ENCODE peak calls at places on chromosomes 1 and 21, in five cellular contexts. Q, G, T, V and X are unnamed samples. For H3K9me3, the result is how much of the 10 kb centered on the place peaks cover.

GRCh38 chr1:44543064-44543815 is 131.0 kb downstream of the TMEM53 start:
- DNase-seq in Q (no peak), G (no peak), T (no peak), V (peak), X (no peak)

GRCh38 chr1:86756062-86756406 is 51.7 kb downstream of the SH3GLB1 start:
- DNase-seq in Q (no peak), G (no peak), T (no peak), V (no peak), X (no peak)

GRCh38 chr1:158035976-158036583 is 42.6 kb downstream of the KIRREL1 start:
- DNase-seq in Q (no peak), G (peak), T (peak), V (no peak), X (no peak)

GRCh38 chr1:111976332-111976731 is 13.1 kb downstream of the KCND3 start:
- DNase-seq in Q (no peak), G (peak), T (no peak), V (no peak), X (no peak)

GRCh38 chr1:12556368-12556930 is 61.6 kb downstream of the DHRS3 start:
- DNase-seq in Q (no peak), G (peak), T (no peak), V (no peak), X (no peak)

GRCh38 chr1:55071477-55071876 is 32.1 kb downstream of the PCSK9 start:
- DNase-seq in Q (no peak), G (no peak), T (no peak), V (peak), X (no peak)

GRCh38 chr21:30769724-30770431 is 14.7 kb upstream of the KRTAP21-1 start:
- DNase-seq in Q (no peak), G (no peak), T (no peak), V (no peak), X (no peak)

GRCh38 chr1:155455588-155456195 is 106.9 kb downstream of the ASH1L start:
- DNase-seq in Q (no peak), G (no peak), T (no peak), V (no peak), X (no peak)

GRCh38 chr1:941588-942383 is 17.3 kb downstream of the NOC2L start:
- DNase-seq in Q (no peak), G (no peak), T (peak), V (peak), X (no peak)

GRCh38 chr1:163211667-163212066 is 9.0 kb upstream of the RGS5 start:
- DNase-seq in Q (no peak), G (no peak), T (no peak), V (no peak), X (no peak)

GRCh38 chr1:1124786-1125642 is 9.1 kb upstream of the C1orf159 start:
- DNase-seq in Q (no peak), G (no peak), T (no peak), V (no peak), X (no peak)

GRCh38 chr1:31368611-31369107 is 4.2 kb downstream of the FABP3 start:
- DNase-seq in Q (no peak), G (no peak), T (peak), V (no peak), X (no peak)

GRCh38 chr1:42675467-42675866 is 6.8 kb upstream of the YBX1 start:
- DNase-seq in Q (no peak), G (no peak), T (no peak), V (no peak), X (no peak)

GRCh38 chr1:153963030-153963849 is at the start of gene SLC39A1:
- DNase-seq in Q (peak), G (peak), T (peak), V (peak), X (peak)

GRCh38 chr1:65975708-65976107 is 183.0 kb downstream of the PDE4B start:
- DNase-seq in Q (no peak), G (no peak), T (no peak), V (no peak), X (no peak)
- H3K9me3 ChIP-seq in Q (under half), G (under half), T (under half), V (under half), X (under half)

GRCh38 chr1:195278644-195279043 is 1329.6 kb downstream of the KCNT2 start:
- DNase-seq in Q (no peak), G (no peak), T (no peak), V (no peak), X (no peak)
- H3K9me3 ChIP-seq in Q (under half), G (under half), T (under half), V (under half), X (under half)

DNA sequence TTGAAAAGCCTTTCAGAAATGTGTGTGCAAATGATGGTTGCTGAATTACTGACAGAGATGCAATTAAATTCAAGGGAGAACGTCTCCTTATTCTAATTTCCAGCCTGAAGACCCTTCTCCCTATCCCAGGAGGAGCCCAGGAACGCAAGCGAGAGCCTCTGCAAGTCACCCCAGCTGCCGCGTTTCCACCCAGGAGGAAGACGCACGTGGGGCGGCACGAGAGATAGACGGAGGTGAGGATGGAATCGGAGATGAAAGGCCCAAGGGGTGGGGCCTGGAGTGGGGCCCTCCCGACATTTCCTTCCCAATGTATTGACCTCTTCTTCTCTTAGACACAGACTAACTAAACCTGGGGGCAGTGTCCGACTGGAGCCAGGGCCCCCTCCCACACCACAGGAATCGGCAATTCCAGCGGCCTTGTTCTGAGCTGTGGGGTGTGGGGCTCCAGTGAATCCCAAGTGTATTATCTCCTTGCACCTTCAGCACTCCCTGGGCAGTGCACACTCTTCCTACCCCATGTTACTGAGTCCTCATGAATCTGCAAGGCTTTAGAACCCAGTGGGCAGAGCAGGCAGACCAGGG is 322.5 kb downstream of the AJAP1 start:
- DNase-seq in Q (no peak), G (no peak), T (no peak), V (no peak), X (no peak)
- H3K9me3 ChIP-seq in Q (under half), G (under half), T (under half), V (under half), X (under half)

DNA sequence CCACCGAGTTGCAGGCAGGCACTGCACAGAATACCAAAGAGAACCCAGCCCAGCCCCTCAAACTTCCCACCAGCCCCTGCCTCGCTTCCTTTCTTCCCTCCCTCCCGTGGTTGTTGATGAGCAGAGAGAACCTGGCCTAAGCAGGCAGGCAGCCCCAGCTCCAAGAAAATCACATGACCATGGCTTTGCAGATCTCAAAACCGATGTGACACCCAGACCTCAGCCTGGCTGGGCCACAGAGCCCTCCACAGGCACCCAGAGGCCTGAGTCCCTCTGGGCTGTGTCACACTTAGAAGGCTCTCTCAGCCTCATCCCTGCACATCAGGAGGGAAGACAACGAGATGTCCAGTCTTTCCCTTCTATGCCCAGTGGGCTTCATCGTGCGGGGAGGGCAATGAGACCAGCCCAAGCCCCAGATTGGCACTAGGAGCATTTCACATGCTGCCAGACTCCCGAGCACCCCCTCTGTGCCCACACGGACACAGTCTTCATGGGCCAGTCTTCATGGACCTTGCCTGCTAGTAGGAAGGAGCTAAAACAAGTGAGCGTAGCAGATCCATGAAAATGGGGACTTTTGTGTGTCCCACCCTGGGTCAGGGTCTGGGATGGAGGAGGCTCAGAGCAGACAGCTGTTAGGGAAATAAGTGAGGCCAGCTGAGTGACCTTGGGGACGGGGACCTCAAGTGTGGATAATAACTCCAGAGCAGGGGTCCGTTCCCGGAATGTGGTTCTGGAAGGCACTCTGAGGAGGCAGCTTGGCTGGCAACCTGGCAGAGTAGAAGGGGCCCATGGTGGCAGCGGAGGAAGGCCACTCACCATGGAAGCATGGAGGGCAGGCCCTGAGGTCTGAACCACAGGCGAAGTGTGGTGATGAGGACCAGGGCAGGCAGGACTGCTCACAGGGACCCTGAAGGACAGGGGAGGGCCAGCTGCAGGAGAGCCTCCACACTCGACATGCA is 204.4 kb upstream of the VAMP3 start:
- DNase-seq in Q (no peak), G (no peak), T (no peak), V (no peak), X (no peak)
- H3K9me3 ChIP-seq in Q (under half), G (under half), T (under half), V (under half), X (under half)

DNA sequence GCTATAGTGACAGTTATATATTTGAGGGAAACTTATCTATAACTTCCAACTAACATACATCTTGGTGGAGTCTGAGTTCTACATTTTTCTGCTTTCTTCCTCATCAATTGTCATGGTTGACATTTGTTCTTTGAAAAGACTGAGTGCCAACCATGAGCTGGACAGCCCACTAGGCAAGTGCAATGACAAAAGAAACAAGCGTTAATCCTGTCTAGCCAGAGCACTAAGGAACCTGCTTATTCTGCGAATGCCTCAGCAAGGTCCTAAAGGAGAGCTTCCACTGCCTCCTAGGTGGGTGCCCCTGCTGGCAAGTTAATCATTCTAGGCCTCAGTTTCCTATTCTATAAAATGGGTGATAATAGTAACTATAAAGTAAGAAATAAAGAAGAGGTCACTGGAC is 44.8 kb downstream of the IRF2BP2 start:
- DNase-seq in Q (no peak), G (no peak), T (no peak), V (no peak), X (no peak)
- H3K9me3 ChIP-seq in Q (under half), G (under half), T (under half), V (under half), X (under half)

DNA sequence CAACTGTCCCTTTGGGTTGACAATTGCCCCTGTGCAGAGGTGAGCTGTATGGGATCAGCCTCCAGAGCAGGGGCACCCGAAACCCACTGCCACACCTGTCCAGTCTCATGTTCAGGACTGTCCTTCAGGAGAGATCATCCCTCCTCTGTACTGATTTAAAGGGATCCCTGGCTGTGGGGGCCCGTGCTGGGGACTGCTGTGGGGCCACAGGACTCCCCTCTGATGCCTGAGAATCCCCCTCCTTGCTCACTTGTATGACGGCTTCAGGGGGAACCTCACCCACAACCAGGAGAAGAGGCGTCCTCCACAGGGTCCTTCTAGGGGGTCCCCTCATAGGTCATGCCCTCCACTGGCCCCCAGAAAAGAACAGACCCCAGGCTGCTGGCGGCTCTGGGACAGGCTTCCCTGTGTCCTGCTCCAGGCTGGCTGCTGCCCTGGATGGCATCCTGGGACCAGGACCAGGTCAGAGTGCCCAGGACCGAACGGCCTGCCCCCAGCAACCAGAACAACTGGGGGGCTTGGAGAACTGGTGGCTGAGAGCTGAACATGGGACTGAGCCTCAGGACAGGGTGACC is 77.5 kb upstream of the ACTRT2 start:
- DNase-seq in Q (no peak), G (no peak), T (no peak), V (no peak), X (no peak)
- H3K9me3 ChIP-seq in Q (under half), G (under half), T (under half), V (half or more), X (under half)

GRCh38 chr1:73749996-73750395 is 448.0 kb downstream of the LRRIQ3 start:
- DNase-seq in Q (no peak), G (no peak), T (no peak), V (no peak), X (no peak)
- H3K9me3 ChIP-seq in Q (under half), G (under half), T (under half), V (under half), X (under half)

DNA sequence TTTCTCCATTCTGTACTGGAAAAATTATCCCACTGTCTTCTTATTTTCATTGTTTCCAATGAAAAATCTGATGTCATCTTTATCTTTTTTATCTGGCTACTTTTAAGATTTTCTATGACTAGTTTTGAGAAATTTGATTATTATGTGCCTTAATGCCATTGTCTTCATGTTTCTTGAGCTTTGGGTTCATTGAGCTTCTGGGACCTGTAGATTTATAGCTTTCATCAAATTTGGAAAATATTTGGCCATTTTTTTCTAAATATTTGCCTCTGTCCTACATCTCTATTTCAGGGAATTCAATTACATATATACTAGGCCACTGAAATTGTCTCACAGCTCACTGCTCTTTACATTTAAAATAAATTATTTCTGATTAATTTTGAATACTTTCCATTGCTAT is 38.7 kb upstream of the KCNH1 start:
- DNase-seq in Q (no peak), G (no peak), T (no peak), V (no peak), X (no peak)
- H3K9me3 ChIP-seq in Q (under half), G (under half), T (under half), V (under half), X (under half)

GRCh38 chr1:247883346-247883745 is 12.0 kb upstream of the OR2W3 start:
- DNase-seq in Q (no peak), G (no peak), T (no peak), V (no peak), X (no peak)
- H3K9me3 ChIP-seq in Q (under half), G (under half), T (under half), V (under half), X (under half)

GRCh38 chr21:41655259-41655658 is 111.6 kb downstream of the RIPK4 start:
- DNase-seq in Q (no peak), G (no peak), T (no peak), V (no peak), X (no peak)
- H3K9me3 ChIP-seq in Q (under half), G (under half), T (under half), V (under half), X (under half)